ENCODE peak calls at places on chromosomes 3 and 15, in nine cellular contexts. A, W, Q, S, U, N, P, C and G are unnamed samples.

GRCh38 chr15:39643747-39644520 is 63.1 kb downstream of the THBS1 start:
- DNase-seq in S (no peak), P (no peak), N (no peak), C (no peak), W (no peak), A (no peak), Q (no peak), U (no peak), G (no peak)

GRCh38 chr15:56871180-56871579 is 47.3 kb upstream of the TCF12 start:
- DNase-seq in W (no peak), U (no peak), C (no peak), A (no peak), Q (no peak), S (no peak), N (no peak), P (peak), G (peak)

GRCh38 chr15:66566963-66567531 is 1.2 kb upstream of the LCTL start:
- DNase-seq in S (peak), W (no peak), P (peak), U (peak), Q (peak), N (peak), A (no peak), C (peak), G (peak)

GRCh38 chr3:165206454-165207266 is 10.5 kb upstream of the SLITRK3 start:
- DNase-seq in W (peak), Q (no peak), P (peak), S (no peak), A (peak), U (peak), N (peak), C (peak), G (peak)

GRCh38 chr3:43855674-43856299 is 165.0 kb downstream of the ABHD5 start:
- DNase-seq in U (peak), A (no peak), W (no peak), C (peak), Q (no peak), N (peak), S (peak), P (peak), G (peak)

GRCh38 chr3:134337511-134338200 is 36.6 kb downstream of the AMOTL2 start:
- DNase-seq in U (no peak), S (no peak), A (peak), C (no peak), W (no peak), P (no peak), N (no peak), Q (no peak), G (no peak)

GRCh38 chr3:170531557-170532335 is 54.1 kb downstream of the SLC7A14 start:
- DNase-seq in P (no peak), Q (no peak), W (peak), C (no peak), N (no peak), U (no peak), S (no peak), A (no peak), G (no peak)

GRCh38 chr3:52983336-52983807 is 62.5 kb downstream of the SFMBT1 start:
- DNase-seq in A (no peak), N (no peak), Q (peak), S (peak), P (no peak), C (peak), W (no peak), U (no peak), G (no peak)

GRCh38 chr15:92000709-92001108 is 147.2 kb downstream of the SLCO3A1 start:
- DNase-seq in P (no peak), N (no peak), W (no peak), A (no peak), S (no peak), C (no peak), U (no peak), Q (no peak), G (no peak)

GRCh38 chr3:167110906-167111305 is 269.2 kb downstream of the ZBBX start:
- DNase-seq in S (no peak), Q (no peak), N (no peak), P (no peak), A (no peak), C (no peak), U (no peak), W (no peak), G (no peak)

GRCh38 chr3:50341537-50341936 is 901 bp upstream of the RASSF1 start:
- DNase-seq in U (no peak), C (no peak), Q (no peak), P (no peak), N (no peak), S (no peak), W (no peak), A (no peak), G (no peak)

GRCh38 chr3:5037828-5038227 is 58.6 kb downstream of the BHLHE40 start:
- DNase-seq in S (no peak), C (peak), Q (no peak), P (no peak), A (no peak), N (no peak), U (no peak), W (no peak), G (no peak)

GRCh38 chr3:42718338-42718737 is 15.7 kb upstream of the HHATL start:
- DNase-seq in W (no peak), Q (no peak), N (no peak), P (no peak), S (no peak), U (no peak), C (no peak), A (no peak), G (no peak)

GRCh38 chr3:8773941-8774542 is 4.6 kb upstream of the OXTR start:
- DNase-seq in W (no peak), Q (no peak), P (no peak), S (no peak), A (no peak), U (no peak), C (no peak), N (no peak), G (no peak)

GRCh38 chr15:65394936-65395335 is 17.1 kb upstream of the IGDCC3 start:
- DNase-seq in S (no peak), N (no peak), P (no peak), U (no peak), A (no peak), Q (no peak), C (no peak), W (no peak), G (no peak)

GRCh38 chr3:33645060-33645841 is 72.8 kb downstream of the CLASP2 start:
- DNase-seq in U (peak), C (no peak), Q (peak), N (peak), P (no peak), W (no peak), S (peak), A (no peak), G (peak)

GRCh38 chr15:92707880-92708551 is 52.4 kb upstream of the FAM174B start:
- DNase-seq in U (peak), Q (no peak), A (no peak), S (no peak), W (no peak), P (no peak), C (no peak), N (no peak), G (no peak)

GRCh38 chr15:48748535-48748934 is 62.3 kb downstream of the CEP152 start:
- DNase-seq in W (no peak), S (no peak), N (no peak), U (no peak), A (no peak), C (no peak), Q (no peak), P (no peak), G (peak)

GRCh38 chr3:37096292-37096691 is 78.1 kb downstream of the LRRFIP2 start:
- DNase-seq in W (no peak), C (no peak), U (no peak), A (no peak), S (no peak), N (no peak), P (no peak), Q (no peak), G (peak)

GRCh38 chr3:12471228-12471627 is 13.1 kb upstream of the TSEN2 start:
- DNase-seq in A (no peak), U (peak), C (peak), Q (peak), N (no peak), S (no peak), W (no peak), P (peak), G (no peak)

GRCh38 chr3:186013312-186013711 is 75.5 kb upstream of the TRA2B start:
- DNase-seq in C (no peak), S (no peak), P (no peak), Q (no peak), W (no peak), U (no peak), A (no peak), N (no peak), G (no peak)

GRCh38 chr15:65870889-65871533 is 1.7 kb downstream of the RAB11A start:
- DNase-seq in A (no peak), P (no peak), Q (no peak), C (peak), S (no peak), W (no peak), N (peak), U (no peak), G (peak)

GRCh38 chr3:128902426-128902825 is 23.0 kb downstream of the ACAD9 start:
- DNase-seq in C (no peak), N (no peak), A (no peak), S (no peak), W (no peak), P (no peak), Q (no peak), U (no peak), G (no peak)

GRCh38 chr3:177983341-177983740 is 552.9 kb upstream of the KCNMB2 start:
- DNase-seq in C (no peak), W (no peak), A (no peak), N (no peak), Q (no peak), S (no peak), P (no peak), U (no peak), G (no peak)
- H3K4me3 ChIP-seq in C (no peak), W (no peak), A (no peak), N (no peak), Q (no peak), S (no peak), P (no peak), U (no peak), G (no peak)

GRCh38 chr15:60119101-60119500 is 115.0 kb downstream of the FOXB1 start:
- DNase-seq in C (no peak), W (no peak), P (no peak), S (no peak), A (no peak), N (no peak), U (no peak), Q (no peak), G (no peak)
- H3K4me3 ChIP-seq in C (no peak), W (no peak), P (no peak), S (no peak), A (no peak), N (no peak), U (no peak), Q (no peak), G (no peak)

GRCh38 chr3:102480139-102480538 is 45.3 kb downstream of the ZPLD1 start:
- DNase-seq in N (no peak), A (no peak), C (no peak), U (no peak), Q (no peak), W (no peak), P (no peak), S (no peak), G (no peak)

GRCh38 chr3:102478160-102478559 is 43.3 kb downstream of the ZPLD1 start:
- DNase-seq in Q (no peak), N (no peak), A (no peak), C (no peak), W (no peak), S (no peak), U (no peak), P (no peak), G (no peak)

GRCh38 chr3:102483556-102483955 is 48.7 kb downstream of the ZPLD1 start:
- DNase-seq in P (no peak), Q (no peak), N (no peak), A (no peak), S (no peak), C (no peak), W (no peak), U (no peak), G (no peak)

GRCh38 chr3:102484384-102484783 is 49.6 kb downstream of the ZPLD1 start:
- DNase-seq in N (no peak), C (no peak), W (no peak), P (no peak), U (no peak), A (no peak), S (no peak), Q (no peak), G (no peak)

DNA sequence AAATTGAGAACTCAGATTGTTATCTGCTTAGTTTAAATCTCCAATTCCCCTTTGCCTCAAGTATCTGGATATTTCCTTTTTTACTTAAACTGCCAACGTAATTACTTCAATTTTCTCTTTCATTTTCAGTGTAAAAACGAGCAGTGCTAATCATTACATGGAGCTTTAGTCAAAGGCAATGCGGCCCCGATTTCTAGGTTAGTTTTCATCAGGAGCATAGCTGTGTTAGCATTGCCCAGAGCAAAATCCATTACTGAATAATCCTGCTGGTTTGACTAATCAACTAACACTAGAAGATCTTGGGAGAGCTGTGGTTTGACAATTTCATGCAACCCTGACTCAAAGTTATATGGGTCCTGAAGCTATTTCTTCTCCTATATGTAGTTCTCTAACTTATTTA is 46.2 kb downstream of the ZPLD1 start:
- DNase-seq in N (no peak), A (no peak), C (no peak), Q (no peak), U (no peak), S (no peak), P (no peak), W (no peak), G (no peak)
- H3K4me3 ChIP-seq in N (no peak), A (no peak), C (no peak), Q (no peak), U (no peak), S (no peak), P (no peak), W (no peak), G (no peak)

DNA sequence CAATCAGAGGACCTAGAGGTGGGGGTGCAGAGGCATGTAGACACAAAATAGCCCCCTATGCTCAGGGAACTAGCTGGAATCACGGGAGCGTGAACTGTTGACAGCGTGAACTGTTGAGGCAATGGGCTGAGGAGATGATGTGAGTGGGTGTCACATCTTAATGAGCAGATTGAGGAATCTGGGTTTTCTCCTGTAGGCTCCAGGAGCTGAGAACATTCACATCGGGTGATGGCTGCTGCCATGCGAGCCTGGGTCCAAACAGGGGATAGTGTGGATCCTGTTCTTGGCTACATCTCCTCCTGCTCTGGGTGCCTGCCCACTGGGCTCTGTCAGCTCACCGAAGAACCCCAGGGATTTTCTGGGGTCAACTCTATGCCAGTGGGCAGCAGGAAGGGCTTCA is 2.1 kb downstream of the LARP6 start:
- DNase-seq in Q (no peak), P (no peak), U (no peak), C (no peak), S (no peak), A (no peak), W (no peak), N (no peak), G (no peak)
- H3K4me3 ChIP-seq in Q (no peak), P (no peak), U (no peak), C (no peak), S (no peak), A (peak), W (no peak), N (no peak), G (peak)

GRCh38 chr15:31230630-31231485 is 95.8 kb upstream of the KLF13 start:
- DNase-seq in W (no peak), C (no peak), U (no peak), N (no peak), A (no peak), S (no peak), Q (no peak), P (no peak), G (no peak)
- H3K4me3 ChIP-seq in W (no peak), C (no peak), U (no peak), N (no peak), A (no peak), S (no peak), Q (no peak), P (no peak), G (no peak)